ENCODE peak calls at places on chromosomes 12 and 14, in ten cellular contexts. One of them, this sample, is unnamed.

GRCh38 chr14:95871531-95871930 is 5.1 kb upstream of the TUNAR start:
- DNase-seq in NCI-H1694: no peak
- DNase-seq in stimulated activated CD4-positive, alpha-beta T cell treated with anti-CD3 and anti-CD28 coated beads, Interleukin-12 subunit alpha, Interleukin-12 subunit beta, amount 100 ng/mL, for 48 hours: no peak
- DNase-seq in breast epithelium: no peak
- DNase-seq in GM04504: no peak
- DNase-seq in amniotic stem cell: no peak
- DNase-seq in fibroblast of the aortic adventitia: no peak
- DNase-seq in IMR-90: no peak
- DNase-seq in astrocyte of the spinal cord: no peak
- DNase-seq in stimulated activated CD8-positive, alpha-beta memory T cell treated with anti-CD3 and anti-CD28 coated beads, Interleukin-12 subunit alpha, Interleukin-12 subunit beta, amount 100 ng/mL, for 1 hour: no peak
- DNase-seq in this sample: no peak

GRCh38 chr14:67268456-67269115 is 27.4 kb downstream of the PALS1 start:
- DNase-seq in IMR-90: peak
- DNase-seq in breast epithelium: no peak
- DNase-seq in NCI-H1694: no peak
- DNase-seq in stimulated activated CD4-positive, alpha-beta T cell treated with anti-CD3 and anti-CD28 coated beads, Interleukin-12 subunit alpha, Interleukin-12 subunit beta, amount 100 ng/mL, for 48 hours: no peak
- DNase-seq in astrocyte of the spinal cord: no peak
- DNase-seq in amniotic stem cell: no peak
- DNase-seq in stimulated activated CD8-positive, alpha-beta memory T cell treated with anti-CD3 and anti-CD28 coated beads, Interleukin-12 subunit alpha, Interleukin-12 subunit beta, amount 100 ng/mL, for 1 hour: no peak
- DNase-seq in fibroblast of the aortic adventitia: no peak
- DNase-seq in GM04504: no peak
- DNase-seq in this sample: peak

GRCh38 chr14:105426416-105427130 is 6.9 kb downstream of the MTA1 start:
- DNase-seq in breast epithelium: no peak
- DNase-seq in stimulated activated CD4-positive, alpha-beta T cell treated with anti-CD3 and anti-CD28 coated beads, Interleukin-12 subunit alpha, Interleukin-12 subunit beta, amount 100 ng/mL, for 48 hours: no peak
- DNase-seq in IMR-90: no peak
- DNase-seq in fibroblast of the aortic adventitia: no peak
- DNase-seq in GM04504: no peak
- DNase-seq in amniotic stem cell: no peak
- DNase-seq in NCI-H1694: no peak
- DNase-seq in stimulated activated CD8-positive, alpha-beta memory T cell treated with anti-CD3 and anti-CD28 coated beads, Interleukin-12 subunit alpha, Interleukin-12 subunit beta, amount 100 ng/mL, for 1 hour: no peak
- DNase-seq in astrocyte of the spinal cord: no peak
- DNase-seq in this sample: no peak

GRCh38 chr12:56146492-56147460 is 5.6 kb upstream of the MYL6B start:
- DNase-seq in amniotic stem cell: no peak
- DNase-seq in GM04504: no peak
- DNase-seq in IMR-90: no peak
- DNase-seq in astrocyte of the spinal cord: no peak
- DNase-seq in NCI-H1694: no peak
- DNase-seq in stimulated activated CD8-positive, alpha-beta memory T cell treated with anti-CD3 and anti-CD28 coated beads, Interleukin-12 subunit alpha, Interleukin-12 subunit beta, amount 100 ng/mL, for 1 hour: no peak
- DNase-seq in fibroblast of the aortic adventitia: peak
- DNase-seq in stimulated activated CD4-positive, alpha-beta T cell treated with anti-CD3 and anti-CD28 coated beads, Interleukin-12 subunit alpha, Interleukin-12 subunit beta, amount 100 ng/mL, for 48 hours: no peak
- DNase-seq in breast epithelium: no peak
- DNase-seq in this sample: no peak

GRCh38 chr14:102659797-102660196 is 67.3 kb downstream of the RCOR1 start:
- DNase-seq in GM04504: peak
- DNase-seq in IMR-90: peak
- DNase-seq in stimulated activated CD4-positive, alpha-beta T cell treated with anti-CD3 and anti-CD28 coated beads, Interleukin-12 subunit alpha, Interleukin-12 subunit beta, amount 100 ng/mL, for 48 hours: no peak
- DNase-seq in breast epithelium: no peak
- DNase-seq in amniotic stem cell: no peak
- DNase-seq in NCI-H1694: no peak
- DNase-seq in astrocyte of the spinal cord: peak
- DNase-seq in stimulated activated CD8-positive, alpha-beta memory T cell treated with anti-CD3 and anti-CD28 coated beads, Interleukin-12 subunit alpha, Interleukin-12 subunit beta, amount 100 ng/mL, for 1 hour: no peak
- DNase-seq in fibroblast of the aortic adventitia: peak
- DNase-seq in this sample: no peak

GRCh38 chr12:54004841-54005530 is 3.8 kb upstream of the HOXC8 start:
- DNase-seq in breast epithelium: no peak
- DNase-seq in GM04504: no peak
- DNase-seq in IMR-90: no peak
- DNase-seq in NCI-H1694: no peak
- DNase-seq in stimulated activated CD4-positive, alpha-beta T cell treated with anti-CD3 and anti-CD28 coated beads, Interleukin-12 subunit alpha, Interleukin-12 subunit beta, amount 100 ng/mL, for 48 hours: no peak
- DNase-seq in amniotic stem cell: no peak
- DNase-seq in fibroblast of the aortic adventitia: peak
- DNase-seq in stimulated activated CD8-positive, alpha-beta memory T cell treated with anti-CD3 and anti-CD28 coated beads, Interleukin-12 subunit alpha, Interleukin-12 subunit beta, amount 100 ng/mL, for 1 hour: no peak
- DNase-seq in astrocyte of the spinal cord: no peak
- DNase-seq in this sample: no peak

GRCh38 chr14:65940056-65940735 is 527.7 kb downstream of the FUT8 start:
- DNase-seq in IMR-90: no peak
- DNase-seq in astrocyte of the spinal cord: no peak
- DNase-seq in stimulated activated CD4-positive, alpha-beta T cell treated with anti-CD3 and anti-CD28 coated beads, Interleukin-12 subunit alpha, Interleukin-12 subunit beta, amount 100 ng/mL, for 48 hours: no peak
- DNase-seq in breast epithelium: no peak
- DNase-seq in fibroblast of the aortic adventitia: no peak
- DNase-seq in amniotic stem cell: no peak
- DNase-seq in NCI-H1694: no peak
- DNase-seq in stimulated activated CD8-positive, alpha-beta memory T cell treated with anti-CD3 and anti-CD28 coated beads, Interleukin-12 subunit alpha, Interleukin-12 subunit beta, amount 100 ng/mL, for 1 hour: no peak
- DNase-seq in GM04504: no peak
- DNase-seq in this sample: no peak

GRCh38 chr14:75170797-75171196 is 5.6 kb downstream of the TMED10 start:
- DNase-seq in NCI-H1694: no peak
- DNase-seq in fibroblast of the aortic adventitia: no peak
- DNase-seq in breast epithelium: no peak
- DNase-seq in astrocyte of the spinal cord: no peak
- DNase-seq in stimulated activated CD4-positive, alpha-beta T cell treated with anti-CD3 and anti-CD28 coated beads, Interleukin-12 subunit alpha, Interleukin-12 subunit beta, amount 100 ng/mL, for 48 hours: no peak
- DNase-seq in GM04504: no peak
- DNase-seq in IMR-90: no peak
- DNase-seq in amniotic stem cell: no peak
- DNase-seq in stimulated activated CD8-positive, alpha-beta memory T cell treated with anti-CD3 and anti-CD28 coated beads, Interleukin-12 subunit alpha, Interleukin-12 subunit beta, amount 100 ng/mL, for 1 hour: no peak
- DNase-seq in this sample: no peak

GRCh38 chr12:66901136-66901932 is 222.5 kb upstream of the GRIP1 start:
- DNase-seq in stimulated activated CD4-positive, alpha-beta T cell treated with anti-CD3 and anti-CD28 coated beads, Interleukin-12 subunit alpha, Interleukin-12 subunit beta, amount 100 ng/mL, for 48 hours: no peak
- DNase-seq in amniotic stem cell: no peak
- DNase-seq in NCI-H1694: no peak
- DNase-seq in astrocyte of the spinal cord: no peak
- DNase-seq in breast epithelium: no peak
- DNase-seq in fibroblast of the aortic adventitia: no peak
- DNase-seq in stimulated activated CD8-positive, alpha-beta memory T cell treated with anti-CD3 and anti-CD28 coated beads, Interleukin-12 subunit alpha, Interleukin-12 subunit beta, amount 100 ng/mL, for 1 hour: no peak
- DNase-seq in GM04504: no peak
- DNase-seq in IMR-90: no peak
- DNase-seq in this sample: no peak

GRCh38 chr14:56036353-56036752 is 81.9 kb upstream of the PELI2 start:
- DNase-seq in stimulated activated CD4-positive, alpha-beta T cell treated with anti-CD3 and anti-CD28 coated beads, Interleukin-12 subunit alpha, Interleukin-12 subunit beta, amount 100 ng/mL, for 48 hours: no peak
- DNase-seq in stimulated activated CD8-positive, alpha-beta memory T cell treated with anti-CD3 and anti-CD28 coated beads, Interleukin-12 subunit alpha, Interleukin-12 subunit beta, amount 100 ng/mL, for 1 hour: no peak
- DNase-seq in NCI-H1694: no peak
- DNase-seq in breast epithelium: no peak
- DNase-seq in astrocyte of the spinal cord: no peak
- DNase-seq in amniotic stem cell: no peak
- DNase-seq in GM04504: no peak
- DNase-seq in IMR-90: no peak
- DNase-seq in fibroblast of the aortic adventitia: no peak
- DNase-seq in this sample: no peak

This sample was measured in head of caudate nucleus.